ENCODE peak calls at places on chromosomes 1 and 21, in ten cellular contexts. K is NCI-H774, F is LoVo, D is cardiac muscle cell, S is lung, R is GM13977, V is NCI-H748 treated with DMSO at 0.1 percent for 48 hours, U is astrocyte of the spinal cord, W is SHP77, Q is renal cortical epithelial cell. G is an unnamed sample.

GRCh38 chr1:169968174-169968573 is 74.5 kb upstream of the SCYL3 start:
- DNase-seq in K (no peak), F (no peak), D (no peak), S (no peak), R (no peak), V (no peak), U (no peak), W (no peak), Q (no peak), G (no peak)

GRCh38 chr1:67888707-67889106 is 55.4 kb upstream of the GNG12 start:
- DNase-seq in K (no peak), F (no peak), D (peak; percentile 9), S (no peak), R (no peak), V (no peak), U (peak; percentile 71), W (no peak), Q (peak; percentile 62), G (no peak)

GRCh38 chr1:3803905-3804626 is 7.8 kb upstream of the LRRC47 start:
- DNase-seq in K (no peak), F (no peak), D (no peak), S (no peak), R (no peak), V (no peak), U (no peak), W (no peak), Q (no peak), G (no peak)

GRCh38 chr1:77468556-77468955 is 186.7 kb downstream of the AK5 start:
- DNase-seq in K (peak; percentile 23), F (no peak), D (no peak), S (no peak), R (no peak), V (no peak), U (no peak), W (no peak), Q (no peak), G (no peak)

GRCh38 chr1:1061682-1062363 is 12.3 kb downstream of the RNF223 start:
- DNase-seq in K (no peak), F (no peak), D (no peak), S (no peak), R (no peak), V (no peak), U (no peak), W (no peak), Q (no peak), G (no peak)

GRCh38 chr1:25861316-25862286 is 2.3 kb upstream of the AUNIP start:
- DNase-seq in K (no peak), F (no peak), D (no peak), S (no peak), R (no peak), V (no peak), U (no peak), W (no peak), Q (no peak), G (no peak)

GRCh38 chr1:203643213-203644045 is 16.8 kb downstream of the ATP2B4 start:
- DNase-seq in K (no peak), F (no peak), D (no peak), S (no peak), R (no peak), V (no peak), U (peak; percentile 61), W (no peak), Q (peak; percentile 88), G (no peak)

GRCh38 chr1:209409786-209410185 is 173.7 kb upstream of the CAMK1G start:
- DNase-seq in K (no peak), F (peak; percentile 34), D (no peak), S (no peak), R (no peak), V (no peak), U (peak; percentile 77), W (no peak), Q (peak; percentile 87), G (no peak)

GRCh38 chr21:32333953-32334673 is 35.5 kb downstream of the MRAP start:
- DNase-seq in K (no peak), F (no peak), D (no peak), S (no peak), R (no peak), V (no peak), U (no peak), W (no peak), Q (no peak), G (no peak)

GRCh38 chr1:215282557-215282956 is 200.0 kb downstream of the KCNK2 start:
- DNase-seq in K (no peak), F (no peak), D (no peak), S (no peak), R (no peak), V (no peak), U (peak; percentile 9), W (no peak), Q (peak; percentile 14), G (no peak)

GRCh38 chr1:20849100-20849499 is 62.0 kb upstream of the HP1BP3 start:
- DNase-seq in K (no peak), F (no peak), D (no peak), S (no peak), R (no peak), V (no peak), U (no peak), W (no peak), Q (no peak), G (no peak)

GRCh38 chr1:203075249-203076030 is 10.4 kb downstream of the MYOG start:
- DNase-seq in K (no peak), F (no peak), D (no peak), S (no peak), R (no peak), V (no peak), U (no peak), W (no peak), Q (no peak), G (no peak)

GRCh38 chr1:89582571-89582970 is 50.3 kb upstream of the LRRC8C start:
- DNase-seq in K (no peak), F (no peak), D (no peak), S (no peak), R (no peak), V (no peak), U (no peak), W (no peak), Q (no peak), G (no peak)

GRCh38 chr1:26862781-26863676 is at the start of gene SFN:
- DNase-seq in K (peak; percentile 72), F (peak; percentile 96), D (no peak), S (peak; percentile 87), R (peak; percentile 44), V (peak; percentile 89), U (no peak), W (peak; percentile 80), Q (peak; percentile 88), G (no peak)

GRCh38 chr21:16541366-16541765 is 811.6 kb downstream of the USP25 start:
- DNase-seq in K (peak; percentile 7), F (no peak), D (no peak), S (no peak), R (no peak), V (no peak), U (no peak), W (no peak), Q (no peak), G (no peak)

GRCh38 chr1:28114844-28115243 is 26.4 kb upstream of the EYA3 start:
- DNase-seq in K (no peak), F (no peak), D (no peak), S (no peak), R (no peak), V (no peak), U (no peak), W (no peak), Q (no peak), G (no peak)

GRCh38 chr1:220768127-220768601 is 18.5 kb upstream of the MTARC1 start:
- DNase-seq in K (no peak), F (no peak), D (no peak), S (no peak), R (no peak), V (no peak), U (no peak), W (no peak), Q (peak; percentile 43), G (no peak)

GRCh38 chr1:3504823-3505155 is 50.3 kb downstream of the ARHGEF16 start:
- DNase-seq in K (no peak), F (no peak), D (no peak), S (no peak), R (no peak), V (no peak), U (no peak), W (no peak), Q (no peak), G (no peak)

GRCh38 chr1:35564037-35564883 is 6.7 kb downstream of the NCDN start:
- DNase-seq in K (peak; percentile 79), F (peak; percentile 64), D (peak; percentile 85), S (peak; percentile 79), R (peak; percentile 91), V (peak; percentile 42), U (peak; percentile 66), W (peak; percentile 54), Q (peak; percentile 69), G (peak; percentile 61)

GRCh38 chr1:231187556-231187955 is 25.7 kb downstream of the TRIM67 start:
- DNase-seq in K (no peak), F (no peak), D (no peak), S (no peak), R (no peak), V (no peak), U (no peak), W (no peak), Q (no peak), G (no peak)

GRCh38 chr1:153546371-153546770 is 765 bp upstream of the S100A4 start:
- DNase-seq in K (no peak), F (no peak), D (no peak), S (no peak), R (no peak), V (no peak), U (no peak), W (no peak), Q (no peak), G (no peak)

GRCh38 chr1:231295938-231296337 is 41.7 kb downstream of the EXOC8 start:
- DNase-seq in K (no peak), F (no peak), D (no peak), S (no peak), R (no peak), V (no peak), U (no peak), W (no peak), Q (no peak), G (no peak)

GRCh38 chr21:43196789-43197188 is 28.0 kb downstream of the CRYAA start:
- DNase-seq in K (no peak), F (no peak), D (no peak), S (no peak), R (no peak), V (peak; percentile 38), U (no peak), W (no peak), Q (peak; percentile 54), G (no peak)

GRCh38 chr1:39081266-39082139 is 55.4 kb downstream of the NDUFS5 start:
- DNase-seq in K (peak; percentile 20), F (peak; percentile 28), D (peak; percentile 67), S (no peak), R (peak; percentile 69), V (no peak), U (no peak), W (no peak), Q (no peak), G (no peak)

GRCh38 chr1:244862699-244863490 is 1.4 kb downstream of the HNRNPU start:
- DNase-seq in K (peak; percentile 96), F (peak; percentile 88), D (peak; percentile 96), S (peak; percentile 96), R (peak; percentile 93), V (peak; percentile 56), U (peak; percentile 96), W (peak; percentile 95), Q (peak; percentile 64), G (peak; percentile 98)

GRCh38 chr21:33070921-33071877 is 1.3 kb downstream of the OLIG1 start:
- DNase-seq in K (no peak), F (no peak), D (peak; percentile 13), S (no peak), R (peak; percentile 44), V (peak; percentile 20), U (peak; percentile 15), W (no peak), Q (no peak), G (no peak)

GRCh38 chr1:6004412-6005123 is 12.3 kb upstream of the NPHP4 start:
- DNase-seq in K (no peak), F (no peak), D (no peak), S (no peak), R (no peak), V (no peak), U (no peak), W (no peak), Q (no peak), G (no peak)

GRCh38 chr1:44084998-44085675 is 33.5 kb upstream of the KLF17 start:
- DNase-seq in K (no peak), F (peak; percentile 19), D (no peak), S (no peak), R (no peak), V (no peak), U (peak; percentile 72), W (no peak), Q (peak; percentile 92), G (no peak)

G was measured in CD8-positive, alpha-beta T cell.